ENCODE peak calls at places on chromosome 10, in four cellular contexts. Z is sigmoid colon; P is cardiac muscle cell; Q is CD8-positive, alpha-beta T cell. U is an unnamed sample. For H3K4me1, the result is how much of the 10 kb centered on the place peaks cover.

GRCh38 chr10:121753726-121754476 is 155.7 kb upstream of the FGFR2 start:
- DNase-seq in Z (no peak), Q (no peak), P (peak), U (no peak)

GRCh38 chr10:102198027-102198426 is 28.1 kb upstream of the ELOVL3 start:
- DNase-seq in Q (no peak), Z (no peak), P (no peak), U (no peak)

GRCh38 chr10:103451871-103452713 is at the start of gene CALHM2:
- DNase-seq in Q (peak), Z (peak), P (peak), U (peak)

GRCh38 chr10:121975295-121976086 is 474 bp upstream of the NSMCE4A start:
- DNase-seq in P (no peak), Q (no peak), Z (no peak), U (no peak)

GRCh38 chr10:93711891-93712290 is 9.5 kb upstream of the FRA10AC1 start:
- DNase-seq in Q (no peak), P (peak), Z (no peak), U (no peak)

GRCh38 chr10:62528441-62528840 is 154.3 kb downstream of the ZNF365 start:
- DNase-seq in Q (no peak), Z (no peak), P (no peak), U (no peak)

GRCh38 chr10:133156674-133157579 is 3.1 kb upstream of the KNDC1 start:
- DNase-seq in Z (peak), Q (no peak), P (no peak), U (no peak)

GRCh38 chr10:62959553-62959952 is 143.4 kb upstream of the EGR2 start:
- DNase-seq in P (peak), Z (no peak), Q (no peak), U (no peak)

GRCh38 chr10:114176511-114176910 is 2.5 kb upstream of the CCDC186 start:
- DNase-seq in P (no peak), Z (no peak), Q (no peak), U (no peak)

GRCh38 chr10:129703287-129704137 is 236.5 kb downstream of the MGMT start:
- DNase-seq in P (no peak), Q (no peak), Z (no peak), U (no peak)

GRCh38 chr10:49385939-49386922 is 9.7 kb downstream of the DRGX start:
- DNase-seq in Q (no peak), Z (no peak), P (no peak), U (no peak)

GRCh38 chr10:16853201-16853600 is 36.0 kb upstream of the RSU1 start:
- DNase-seq in Q (no peak), P (peak), Z (no peak), U (no peak)

GRCh38 chr10:20641605-20642004 is 255.5 kb downstream of the NEBL start:
- DNase-seq in Z (no peak), P (no peak), Q (no peak), U (no peak)

GRCh38 chr10:74882831-74883230 is 56.4 kb downstream of the KAT6B start:
- DNase-seq in Q (no peak), P (peak), Z (no peak), U (no peak)

GRCh38 chr10:112815238-112816032 is 134.6 kb upstream of the TCF7L2 start:
- DNase-seq in Z (no peak), P (peak), Q (no peak), U (no peak)

GRCh38 chr10:86260564-86260963 is 106.0 kb downstream of the GRID1 start:
- DNase-seq in Z (no peak), P (no peak), Q (no peak), U (no peak)

GRCh38 chr10:10986606-10987005 is 31.1 kb upstream of the CELF2 start:
- DNase-seq in Z (no peak), P (no peak), Q (no peak), U (no peak)

GRCh38 chr10:75034714-75035258 is 76.7 kb upstream of the SAMD8 start:
- DNase-seq in Q (no peak), P (no peak), Z (no peak), U (peak)

GRCh38 chr10:33571616-33572015 is 237.1 kb upstream of the NRP1 start:
- DNase-seq in Q (no peak), P (no peak), Z (no peak), U (no peak)

GRCh38 chr10:79391231-79392019 is 44.2 kb downstream of the PPIF start:
- DNase-seq in Q (no peak), P (no peak), Z (peak), U (no peak)

GRCh38 chr10:49365675-49366415 is 30.0 kb downstream of the DRGX start:
- DNase-seq in P (no peak), Q (no peak), Z (peak), U (no peak)

GRCh38 chr10:44460499-44460898 is 75.6 kb upstream of the CXCL12 start:
- DNase-seq in Q (no peak), Z (no peak), P (peak), U (no peak)

GRCh38 chr10:62582098-62582705 is 208.0 kb downstream of the ZNF365 start:
- DNase-seq in P (no peak), Z (no peak), Q (no peak), U (no peak)

GRCh38 chr10:8600192-8600591 is 545.7 kb downstream of the GATA3 start:
- DNase-seq in Q (no peak), P (no peak), Z (no peak), U (no peak)

GRCh38 chr10:111705026-111705425 is 478.5 kb downstream of the GPAM start:
- DNase-seq in P (peak), Z (no peak), Q (no peak), U (no peak)

GRCh38 chr10:103451091-103451801 is 924 bp downstream of the CALHM2 start:
- DNase-seq in Z (peak), Q (peak), P (peak), U (peak)

GRCh38 chr10:114491419-114491818 is 87.1 kb upstream of the AFAP1L2 start:
- DNase-seq in P (no peak), Q (no peak), Z (peak), U (no peak)

GRCh38 chr10:61554925-61555324 is 101.7 kb upstream of the TMEM26 start:
- DNase-seq in P (peak), Z (no peak), Q (no peak), U (no peak)

GRCh38 chr10:35271086-35271834 is 65.0 kb upstream of the CCNY start:
- DNase-seq in P (no peak), Q (no peak), Z (no peak), U (no peak)

GRCh38 chr10:68330852-68331454 is 911 bp upstream of the HNRNPH3 start:
- DNase-seq in Q (no peak), P (peak), Z (peak), U (peak)

GRCh38 chr10:13839430-13839986 is 252.7 kb downstream of the PRPF18 start:
- DNase-seq in Q (no peak), Z (peak), P (peak), U (no peak)

GRCh38 chr10:103192451-103193106 is 493 bp downstream of the NT5C2 start:
- DNase-seq in Q (peak), Z (peak), P (peak), U (peak)

GRCh38 chr10:21751341-21752310 is 217.6 kb downstream of the MLLT10 start:
- DNase-seq in Q (no peak), Z (no peak), P (no peak), U (no peak)

GRCh38 chr10:103791858-103792257 is 63.5 kb downstream of the SH3PXD2A start:
- DNase-seq in Q (no peak), Z (no peak), P (no peak), U (no peak)

GRCh38 chr10:920450-920849 is 11.1 kb downstream of the LARP4B start:
- DNase-seq in P (no peak), Z (no peak), Q (no peak), U (no peak)

GRCh38 chr10:117590516-117590915 is 48.0 kb downstream of the EMX2 start:
- DNase-seq in Z (peak), Q (no peak), P (no peak), U (no peak)

GRCh38 chr10:103481974-103482531 is 3.0 kb upstream of the CALHM3 start:
- DNase-seq in P (peak), Z (no peak), Q (no peak), U (peak)

GRCh38 chr10:46558411-46559185 is 2.1 kb upstream of the GPRIN2 start:
- DNase-seq in P (no peak), Q (no peak), Z (peak), U (peak)

GRCh38 chr10:92052088-92052487 is 128.5 kb downstream of the BTAF1 start:
- DNase-seq in Q (no peak), Z (no peak), P (no peak), U (no peak)

GRCh38 chr10:71842424-71842823 is 8.6 kb downstream of the PSAP start:
- DNase-seq in Q (no peak), Z (no peak), P (no peak), U (no peak)

GRCh38 chr10:71845410-71846406 is 5.3 kb downstream of the PSAP start:
- DNase-seq in Q (no peak), P (peak), Z (no peak), U (peak)

GRCh38 chr10:71844695-71845094 is 6.4 kb downstream of the PSAP start:
- DNase-seq in Z (no peak), P (no peak), Q (no peak), U (no peak)

GRCh38 chr10:71842856-71843530 is 8.1 kb downstream of the PSAP start:
- DNase-seq in Q (no peak), P (no peak), Z (no peak), U (no peak)

DNA sequence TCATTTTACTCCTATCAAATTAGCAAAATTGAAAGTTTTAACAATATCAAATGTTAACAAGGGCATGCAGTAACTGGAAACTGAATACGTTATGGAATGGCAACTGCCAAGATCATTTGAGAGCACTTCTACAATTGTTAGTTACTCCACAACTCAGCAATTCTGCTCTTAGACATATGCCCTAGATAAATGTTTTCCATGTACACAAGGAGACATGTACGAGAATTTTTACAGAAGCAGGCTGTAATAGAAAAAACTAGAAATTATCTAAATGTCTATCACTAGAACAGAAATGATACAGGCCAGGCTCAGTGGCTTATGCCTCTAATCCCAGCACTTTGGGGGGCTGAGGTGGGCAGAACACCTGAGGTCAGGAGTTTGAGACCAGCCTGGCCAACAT is 7.0 kb downstream of the PSAP start:
- DNase-seq in Z (no peak), P (no peak), Q (no peak), U (no peak)
- H3K4me1 ChIP-seq in Z (under half), P (under half), Q (under half), U (under half)

GRCh38 chr10:30559118-30559684 is 70.4 kb downstream of the LYZL2 start:
- DNase-seq in P (no peak), Q (no peak), Z (no peak), U (peak)
- H3K4me1 ChIP-seq in P (under half), Q (under half), Z (under half), U (under half)

DNA sequence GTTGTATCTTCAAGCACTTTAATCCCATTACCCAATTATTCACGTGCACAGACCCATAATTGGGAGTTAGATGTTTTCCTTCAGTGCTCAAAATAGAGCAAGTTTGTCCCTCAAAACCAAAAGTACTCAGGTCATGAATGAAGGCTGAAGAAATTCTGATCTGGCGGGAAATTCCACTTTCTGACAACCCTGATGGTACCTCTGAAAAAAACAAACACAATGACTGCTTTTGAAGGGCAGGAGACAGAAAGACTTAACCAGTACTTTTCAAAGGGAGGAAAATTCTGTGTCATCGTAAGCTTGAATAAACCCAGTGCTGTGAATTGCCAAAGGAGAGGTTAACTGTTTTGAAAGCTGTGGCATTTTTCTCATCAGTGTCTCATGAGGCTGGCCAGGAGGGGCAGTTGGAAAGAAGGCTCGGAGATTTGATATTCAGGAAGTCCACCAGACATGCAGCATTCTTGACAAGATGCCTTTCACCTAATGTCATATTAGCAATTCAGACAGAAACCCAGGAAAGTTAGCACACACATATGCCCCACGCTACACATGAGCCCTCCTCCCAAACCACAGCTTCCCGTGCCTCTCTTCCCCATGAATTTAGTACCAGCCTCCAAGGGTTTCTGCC is 347.0 kb downstream of the KCNMA1 start:
- DNase-seq in P (peak), Z (peak), Q (no peak), U (no peak)
- H3K4me1 ChIP-seq in P (half or more), Z (under half), Q (under half), U (under half)

GRCh38 chr10:69446650-69447151 is 4.6 kb upstream of the TSPAN15 start:
- DNase-seq in P (peak), Z (peak), Q (no peak), U (no peak)

GRCh38 chr10:69452676-69453415 is 1.6 kb downstream of the TSPAN15 start:
- DNase-seq in Q (no peak), Z (peak), P (no peak), U (no peak)

GRCh38 chr10:69451209-69451783 is at the start of gene TSPAN15:
- DNase-seq in Z (peak), Q (peak), P (peak), U (peak)

GRCh38 chr10:69451784-69452251 is 553 bp downstream of the TSPAN15 start:
- DNase-seq in Q (no peak), Z (peak), P (no peak), U (no peak)

GRCh38 chr10:69449841-69450240 is 1.4 kb upstream of the TSPAN15 start:
- DNase-seq in P (peak), Q (peak), Z (peak), U (peak)
- H3K4me1 ChIP-seq in P (under half), Q (under half), Z (under half), U (under half)

DNA sequence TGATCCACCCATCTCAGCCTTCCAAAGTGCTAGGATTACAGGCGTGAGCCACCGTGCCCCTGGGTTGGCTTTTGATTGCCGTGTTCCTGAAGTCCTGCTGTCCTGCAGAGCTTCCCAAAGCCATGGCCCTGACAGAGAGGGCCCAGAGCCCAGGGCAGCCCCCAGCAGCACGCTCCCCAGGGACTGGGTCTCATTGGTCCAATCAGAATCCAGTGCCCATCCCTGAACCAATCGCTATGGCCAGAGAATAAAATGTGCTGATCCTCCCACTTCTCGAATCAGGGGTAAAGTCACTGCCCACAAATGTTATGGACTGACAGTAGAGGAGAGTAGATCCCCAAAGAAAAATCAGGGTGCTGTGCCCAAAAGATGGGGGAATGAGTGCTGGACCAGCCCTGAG is 5.0 kb upstream of the C10orf105 start:
- DNase-seq in Z (no peak), P (no peak), Q (no peak), U (no peak)
- H3K4me1 ChIP-seq in Z (under half), P (under half), Q (half or more), U (under half)

DNA sequence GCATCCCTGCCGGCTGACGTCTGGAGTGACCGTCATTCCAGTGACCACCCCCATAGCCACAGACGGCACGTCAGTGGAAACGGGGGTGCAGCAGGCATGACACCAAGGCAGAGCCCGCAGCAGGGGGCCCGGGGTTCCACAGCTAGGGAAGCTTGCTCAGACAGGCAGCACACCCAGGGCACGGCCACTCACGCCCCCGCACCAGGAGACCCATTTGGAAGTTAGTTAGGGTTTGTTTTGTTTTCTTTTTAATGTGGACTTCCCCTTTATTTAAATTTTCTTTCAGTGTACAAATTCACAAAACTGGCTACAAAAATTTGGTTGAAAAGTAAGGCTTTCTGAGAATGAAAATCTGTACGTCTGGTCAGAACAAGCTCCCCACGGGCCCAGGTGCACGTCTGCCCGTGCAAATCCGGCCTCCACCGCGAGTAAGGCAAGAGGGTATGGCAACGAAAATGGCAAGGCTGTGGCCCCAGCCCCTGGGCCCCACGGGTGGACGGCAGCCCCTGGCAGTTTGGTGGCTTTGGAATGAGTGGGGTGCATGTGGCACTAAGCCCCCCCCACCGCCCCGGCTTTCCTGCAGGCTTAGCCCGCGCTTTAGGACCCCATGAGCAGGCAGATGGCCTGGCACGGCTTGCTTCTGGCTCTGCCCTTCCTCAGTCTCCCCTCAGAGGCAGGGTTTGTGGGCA is 124.2 kb downstream of the FAM53B start:
- DNase-seq in P (no peak), Q (no peak), Z (no peak), U (no peak)
- H3K4me1 ChIP-seq in P (under half), Q (under half), Z (under half), U (under half)